ENCODE peak calls at places on chromosome 6, in seven cellular contexts. One of them, this sample, is unnamed.

GRCh38 chr6:134324766-134325165 is 6.9 kb upstream of the SGK1 start:
- DNase-seq in progenitor cell of endocrine pancreas: no peak
- DNase-seq in AG09319: no peak
- DNase-seq in IMR-90: no peak
- DNase-seq in AG10803: no peak
- DNase-seq in upper lobe of right lung: no peak
- DNase-seq in GM10248: no peak
- DNase-seq in this sample: no peak

GRCh38 chr6:36856277-36856676 is 17.0 kb upstream of the CPNE5 start:
- DNase-seq in progenitor cell of endocrine pancreas: no peak
- DNase-seq in AG09319: no peak
- DNase-seq in IMR-90: no peak
- DNase-seq in AG10803: no peak
- DNase-seq in upper lobe of right lung: no peak
- DNase-seq in GM10248: no peak
- DNase-seq in this sample: no peak

GRCh38 chr6:10526156-10526555 is 5.0 kb downstream of the GCNT2 start:
- DNase-seq in progenitor cell of endocrine pancreas: no peak
- DNase-seq in AG09319: no peak
- DNase-seq in IMR-90: no peak
- DNase-seq in AG10803: no peak
- DNase-seq in upper lobe of right lung: no peak
- DNase-seq in GM10248: no peak
- DNase-seq in this sample: no peak

GRCh38 chr6:15255481-15256414 is 9.9 kb downstream of the JARID2 start:
- DNase-seq in progenitor cell of endocrine pancreas: no peak
- DNase-seq in AG09319: no peak
- DNase-seq in IMR-90: no peak
- DNase-seq in AG10803: no peak
- DNase-seq in upper lobe of right lung: no peak
- DNase-seq in GM10248: peak
- DNase-seq in this sample: no peak

GRCh38 chr6:40960784-40961430 is 78.1 kb downstream of the UNC5CL start:
- DNase-seq in progenitor cell of endocrine pancreas: no peak
- DNase-seq in AG09319: no peak
- DNase-seq in IMR-90: peak
- DNase-seq in AG10803: no peak
- DNase-seq in upper lobe of right lung: no peak
- DNase-seq in GM10248: no peak
- DNase-seq in this sample: no peak

GRCh38 chr6:151549790-151550189 is 56.0 kb downstream of the CCDC170 start:
- DNase-seq in progenitor cell of endocrine pancreas: no peak
- DNase-seq in AG09319: no peak
- DNase-seq in IMR-90: no peak
- DNase-seq in AG10803: no peak
- DNase-seq in upper lobe of right lung: no peak
- DNase-seq in GM10248: no peak
- DNase-seq in this sample: no peak

GRCh38 chr6:21265264-21266044 is 328.1 kb upstream of the SOX4 start:
- DNase-seq in progenitor cell of endocrine pancreas: no peak
- DNase-seq in AG09319: no peak
- DNase-seq in IMR-90: peak
- DNase-seq in AG10803: peak
- DNase-seq in upper lobe of right lung: no peak
- DNase-seq in GM10248: no peak
- DNase-seq in this sample: no peak

GRCh38 chr6:111775145-111775936 is 97.9 kb downstream of the FYN start:
- DNase-seq in progenitor cell of endocrine pancreas: no peak
- DNase-seq in AG09319: no peak
- DNase-seq in IMR-90: no peak
- DNase-seq in AG10803: peak
- DNase-seq in upper lobe of right lung: no peak
- DNase-seq in GM10248: no peak
- DNase-seq in this sample: no peak

GRCh38 chr6:10658910-10659696 is 35.3 kb downstream of the C6orf52 start:
- DNase-seq in progenitor cell of endocrine pancreas: no peak
- DNase-seq in AG09319: no peak
- DNase-seq in IMR-90: no peak
- DNase-seq in AG10803: no peak
- DNase-seq in upper lobe of right lung: no peak
- DNase-seq in GM10248: no peak
- DNase-seq in this sample: no peak

GRCh38 chr6:52598123-52598823 is 21.4 kb upstream of the TRAM2 start:
- DNase-seq in progenitor cell of endocrine pancreas: peak
- DNase-seq in AG09319: no peak
- DNase-seq in IMR-90: peak
- DNase-seq in AG10803: peak
- DNase-seq in upper lobe of right lung: no peak
- DNase-seq in GM10248: no peak
- DNase-seq in this sample: peak

GRCh38 chr6:16397623-16398022 is 159.2 kb downstream of the GMPR start:
- DNase-seq in progenitor cell of endocrine pancreas: no peak
- DNase-seq in AG09319: no peak
- DNase-seq in IMR-90: peak
- DNase-seq in AG10803: peak
- DNase-seq in upper lobe of right lung: no peak
- DNase-seq in GM10248: no peak
- DNase-seq in this sample: no peak

GRCh38 chr6:109024784-109025183 is 69.9 kb downstream of the SESN1 start:
- DNase-seq in progenitor cell of endocrine pancreas: no peak
- DNase-seq in AG09319: no peak
- DNase-seq in IMR-90: peak
- DNase-seq in AG10803: no peak
- DNase-seq in upper lobe of right lung: no peak
- DNase-seq in GM10248: no peak
- DNase-seq in this sample: no peak

GRCh38 chr6:35503534-35503933 is 6.7 kb upstream of the TEAD3 start:
- DNase-seq in progenitor cell of endocrine pancreas: no peak
- DNase-seq in AG09319: no peak
- DNase-seq in IMR-90: no peak
- DNase-seq in AG10803: no peak
- DNase-seq in upper lobe of right lung: no peak
- DNase-seq in GM10248: no peak
- DNase-seq in this sample: no peak

GRCh38 chr6:51515052-51515402 is 572.4 kb downstream of the PKHD1 start:
- DNase-seq in progenitor cell of endocrine pancreas: no peak
- DNase-seq in AG09319: no peak
- DNase-seq in IMR-90: no peak
- DNase-seq in AG10803: no peak
- DNase-seq in upper lobe of right lung: no peak
- DNase-seq in GM10248: no peak
- DNase-seq in this sample: no peak
- TF ChIP-seq CTCF in progenitor cell of endocrine pancreas: peak
- TF ChIP-seq CTCF in AG09319: no peak
- TF ChIP-seq CTCF in IMR-90: no peak
- TF ChIP-seq CTCF in AG10803: no peak
- TF ChIP-seq CTCF in upper lobe of right lung: no peak
- TF ChIP-seq CTCF in GM10248: no peak
- TF ChIP-seq CTCF in this sample: no peak

GRCh38 chr6:33935439-33936080 is 131.8 kb upstream of the MLN start:
- DNase-seq in progenitor cell of endocrine pancreas: no peak
- DNase-seq in AG09319: no peak
- DNase-seq in IMR-90: no peak
- DNase-seq in AG10803: no peak
- DNase-seq in upper lobe of right lung: no peak
- DNase-seq in GM10248: no peak
- DNase-seq in this sample: no peak
- TF ChIP-seq CTCF in progenitor cell of endocrine pancreas: no peak
- TF ChIP-seq CTCF in AG09319: no peak
- TF ChIP-seq CTCF in IMR-90: no peak
- TF ChIP-seq CTCF in AG10803: no peak
- TF ChIP-seq CTCF in upper lobe of right lung: no peak
- TF ChIP-seq CTCF in GM10248: no peak
- TF ChIP-seq CTCF in this sample: no peak

GRCh38 chr6:66662196-66662595 is 955.2 kb upstream of the EYS start:
- DNase-seq in progenitor cell of endocrine pancreas: no peak
- DNase-seq in AG09319: no peak
- DNase-seq in IMR-90: peak
- DNase-seq in AG10803: no peak
- DNase-seq in upper lobe of right lung: no peak
- DNase-seq in GM10248: no peak
- DNase-seq in this sample: no peak
- TF ChIP-seq CTCF in progenitor cell of endocrine pancreas: peak
- TF ChIP-seq CTCF in AG09319: no peak
- TF ChIP-seq CTCF in IMR-90: peak
- TF ChIP-seq CTCF in AG10803: no peak
- TF ChIP-seq CTCF in upper lobe of right lung: peak
- TF ChIP-seq CTCF in GM10248: no peak
- TF ChIP-seq CTCF in this sample: peak

GRCh38 chr6:169398342-169399105 is 144.9 kb upstream of the THBS2 start:
- DNase-seq in progenitor cell of endocrine pancreas: no peak
- DNase-seq in AG09319: peak
- DNase-seq in IMR-90: no peak
- DNase-seq in AG10803: peak
- DNase-seq in upper lobe of right lung: no peak
- DNase-seq in GM10248: no peak
- DNase-seq in this sample: no peak
- TF ChIP-seq CTCF in progenitor cell of endocrine pancreas: no peak
- TF ChIP-seq CTCF in AG09319: no peak
- TF ChIP-seq CTCF in IMR-90: no peak
- TF ChIP-seq CTCF in AG10803: no peak
- TF ChIP-seq CTCF in upper lobe of right lung: no peak
- TF ChIP-seq CTCF in GM10248: no peak
- TF ChIP-seq CTCF in this sample: no peak

DNA sequence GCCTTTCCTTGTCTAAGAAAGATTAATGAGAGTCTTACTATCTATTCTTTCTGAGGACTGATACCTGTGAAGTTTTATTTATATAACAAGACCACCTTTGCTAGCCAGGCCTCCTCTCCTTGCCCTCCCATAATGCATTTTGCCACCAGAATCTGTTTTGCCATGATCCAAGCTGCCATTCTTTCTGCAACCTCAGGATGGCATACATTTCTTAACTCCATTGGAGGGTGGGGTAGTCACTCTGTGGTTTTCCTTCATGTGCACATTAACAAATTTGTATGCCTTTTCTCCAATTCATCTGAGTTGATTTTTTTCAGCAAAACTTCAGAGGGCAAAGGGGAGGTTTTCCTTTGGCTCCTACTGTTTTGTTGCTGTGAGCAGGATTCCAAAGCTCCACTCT is 26.4 kb upstream of the ENPP4 start:
- DNase-seq in progenitor cell of endocrine pancreas: no peak
- DNase-seq in AG09319: no peak
- DNase-seq in IMR-90: no peak
- DNase-seq in AG10803: no peak
- DNase-seq in upper lobe of right lung: no peak
- DNase-seq in GM10248: no peak
- DNase-seq in this sample: no peak
- TF ChIP-seq CTCF in progenitor cell of endocrine pancreas: no peak
- TF ChIP-seq CTCF in AG09319: no peak
- TF ChIP-seq CTCF in IMR-90: no peak
- TF ChIP-seq CTCF in AG10803: peak
- TF ChIP-seq CTCF in upper lobe of right lung: no peak
- TF ChIP-seq CTCF in GM10248: no peak
- TF ChIP-seq CTCF in this sample: no peak

DNA sequence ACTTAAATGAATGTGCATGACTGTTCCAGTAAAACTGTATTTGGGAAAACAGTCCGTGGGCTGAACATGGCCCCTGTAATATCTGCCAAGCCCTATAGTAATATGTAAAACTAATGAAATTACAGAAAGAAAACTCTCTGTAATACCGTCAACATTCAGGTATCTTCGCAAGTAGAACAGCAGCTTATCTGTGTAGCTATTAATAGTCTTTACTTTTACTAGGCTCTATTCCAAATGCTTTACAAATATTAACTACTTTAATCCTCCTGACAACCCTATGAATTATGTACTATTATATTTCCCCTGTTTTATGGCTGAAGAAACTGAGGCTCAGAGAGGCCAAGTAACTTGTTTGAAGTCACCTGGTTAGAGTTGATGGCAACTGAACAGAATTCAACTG is 57.1 kb downstream of the DAAM2 start:
- DNase-seq in progenitor cell of endocrine pancreas: no peak
- DNase-seq in AG09319: no peak
- DNase-seq in IMR-90: no peak
- DNase-seq in AG10803: no peak
- DNase-seq in upper lobe of right lung: no peak
- DNase-seq in GM10248: no peak
- DNase-seq in this sample: no peak
- TF ChIP-seq CTCF in progenitor cell of endocrine pancreas: no peak
- TF ChIP-seq CTCF in AG09319: no peak
- TF ChIP-seq CTCF in IMR-90: no peak
- TF ChIP-seq CTCF in AG10803: no peak
- TF ChIP-seq CTCF in upper lobe of right lung: no peak
- TF ChIP-seq CTCF in GM10248: no peak
- TF ChIP-seq CTCF in this sample: no peak

GRCh38 chr6:140001005-140001404 is 626.6 kb upstream of the CITED2 start:
- DNase-seq in progenitor cell of endocrine pancreas: no peak
- DNase-seq in AG09319: no peak
- DNase-seq in IMR-90: no peak
- DNase-seq in AG10803: no peak
- DNase-seq in upper lobe of right lung: no peak
- DNase-seq in GM10248: no peak
- DNase-seq in this sample: no peak

GRCh38 chr6:140001851-140002301 is 627.4 kb upstream of the CITED2 start:
- DNase-seq in progenitor cell of endocrine pancreas: no peak
- DNase-seq in AG09319: peak
- DNase-seq in IMR-90: peak
- DNase-seq in AG10803: peak
- DNase-seq in upper lobe of right lung: no peak
- DNase-seq in GM10248: no peak
- DNase-seq in this sample: no peak

GRCh38 chr6:139990865-139991264 is 616.4 kb upstream of the CITED2 start:
- DNase-seq in progenitor cell of endocrine pancreas: no peak
- DNase-seq in AG09319: no peak
- DNase-seq in IMR-90: peak
- DNase-seq in AG10803: peak
- DNase-seq in upper lobe of right lung: no peak
- DNase-seq in GM10248: no peak
- DNase-seq in this sample: no peak

DNA sequence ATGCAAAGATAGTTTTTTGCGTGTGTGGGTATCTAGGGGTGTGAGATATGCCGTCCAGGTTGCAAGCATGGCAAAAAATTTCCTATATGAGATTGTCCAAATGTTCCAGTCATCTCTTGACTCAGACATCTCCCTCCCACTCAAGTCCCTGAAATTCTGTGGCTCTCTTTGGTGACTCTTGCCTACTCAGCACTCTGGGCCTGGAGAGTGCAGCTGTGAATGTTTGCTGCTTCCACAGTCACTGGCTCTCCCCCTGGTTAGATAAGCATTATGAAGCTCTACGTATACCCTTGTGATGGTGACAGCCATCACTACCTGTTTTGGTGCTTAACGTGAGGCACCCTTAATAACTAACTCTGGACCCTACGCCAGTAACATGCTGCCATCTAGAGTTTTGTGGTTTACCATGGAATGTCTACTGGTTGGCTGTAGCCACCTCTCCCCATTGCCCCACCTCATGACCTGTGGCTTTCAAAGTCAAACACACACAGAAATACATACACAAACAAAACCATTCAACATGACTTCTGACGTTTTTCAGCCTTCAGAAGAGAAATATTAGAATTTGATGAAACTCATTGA is 621.9 kb upstream of the CITED2 start:
- DNase-seq in progenitor cell of endocrine pancreas: no peak
- DNase-seq in AG09319: no peak
- DNase-seq in IMR-90: no peak
- DNase-seq in AG10803: no peak
- DNase-seq in upper lobe of right lung: no peak
- DNase-seq in GM10248: peak
- DNase-seq in this sample: no peak
- TF ChIP-seq CTCF in progenitor cell of endocrine pancreas: peak
- TF ChIP-seq CTCF in AG09319: no peak
- TF ChIP-seq CTCF in IMR-90: peak
- TF ChIP-seq CTCF in AG10803: no peak
- TF ChIP-seq CTCF in upper lobe of right lung: peak
- TF ChIP-seq CTCF in GM10248: no peak
- TF ChIP-seq CTCF in this sample: no peak